ENCODE peak calls at places on chromosomes 1 and 21, in ten cellular contexts. E, L, Z, W, Q, D, T, N, S and Y are unnamed samples.

GRCh38 chr1:48697066-48697707 is 79.5 kb downstream of the BEND5 start:
- DNase-seq in E (peak; percentile 79), L (peak; percentile 37), Z (peak; percentile 46), W (peak; percentile 75), Q (peak; percentile 95), D (peak; percentile 29), T (peak; percentile 50), N (no peak), S (peak; percentile 69), Y (no peak)

GRCh38 chr1:55213885-55214213 is 1.3 kb downstream of the USP24 start:
- DNase-seq in E (no peak), L (no peak), Z (peak; percentile 26), W (no peak), Q (no peak), D (no peak), T (peak; percentile 6), N (no peak), S (no peak), Y (no peak)

GRCh38 chr1:6148497-6149241 is 31.5 kb downstream of the CHD5 start:
- DNase-seq in E (peak; percentile 58), L (no peak), Z (peak; percentile 49), W (peak; percentile 79), Q (peak; percentile 97), D (no peak), T (peak; percentile 84), N (peak; percentile 47), S (peak; percentile 76), Y (no peak)

GRCh38 chr1:235434001-235434400 is 66.8 kb downstream of the TBCE start:
- DNase-seq in E (no peak), L (no peak), Z (no peak), W (no peak), Q (peak; percentile 64), D (no peak), T (no peak), N (no peak), S (no peak), Y (no peak)

GRCh38 chr21:38766987-38767722 is 38.6 kb upstream of the ETS2 start:
- DNase-seq in E (no peak), L (no peak), Z (no peak), W (peak; percentile 69), Q (no peak), D (no peak), T (no peak), N (peak; percentile 80), S (no peak), Y (no peak)

GRCh38 chr1:156844638-156845037 is 14.3 kb downstream of the INSRR start:
- DNase-seq in E (no peak), L (no peak), Z (no peak), W (no peak), Q (no peak), D (no peak), T (no peak), N (no peak), S (no peak), Y (no peak)

GRCh38 chr21:36542312-36543101 is 62.6 kb upstream of the CLDN14 start:
- DNase-seq in E (no peak), L (no peak), Z (no peak), W (no peak), Q (peak; percentile 81), D (no peak), T (no peak), N (no peak), S (no peak), Y (no peak)

GRCh38 chr1:173424786-173425407 is 52.2 kb upstream of the PRDX6 start:
- DNase-seq in E (no peak), L (no peak), Z (peak; percentile 46), W (no peak), Q (no peak), D (no peak), T (no peak), N (no peak), S (no peak), Y (no peak)

GRCh38 chr1:112298558-112298957 is 97.5 kb upstream of the CTTNBP2NL start:
- DNase-seq in E (peak; percentile 41), L (peak; percentile 39), Z (peak; percentile 68), W (peak; percentile 70), Q (peak; percentile 93), D (no peak), T (peak; percentile 69), N (peak; percentile 2), S (peak; percentile 72), Y (no peak)

GRCh38 chr21:45421846-45422775 is 17.1 kb downstream of the COL18A1 start:
- DNase-seq in E (no peak), L (no peak), Z (no peak), W (peak; percentile 54), Q (peak; percentile 41), D (no peak), T (no peak), N (no peak), S (no peak), Y (no peak)

GRCh38 chr1:217133958-217134856 is 411.0 kb upstream of the ESRRG start:
- DNase-seq in E (no peak), L (no peak), Z (peak; percentile 24), W (no peak), Q (peak; percentile 70), D (no peak), T (no peak), N (no peak), S (no peak), Y (no peak)

GRCh38 chr21:17003763-17004373 is 509.0 kb upstream of the CXADR start:
- DNase-seq in E (no peak), L (peak; percentile 50), Z (peak; percentile 42), W (no peak), Q (no peak), D (no peak), T (no peak), N (no peak), S (no peak), Y (no peak)

GRCh38 chr1:98046031-98046641 is 125.3 kb upstream of the DPYD start:
- DNase-seq in E (peak; percentile 16), L (peak; percentile 38), Z (peak; percentile 85), W (no peak), Q (peak; percentile 76), D (no peak), T (peak; percentile 71), N (no peak), S (peak; percentile 65), Y (no peak)

GRCh38 chr1:54152696-54153095 is at the start of gene CDCP2:
- DNase-seq in E (no peak), L (no peak), Z (no peak), W (no peak), Q (no peak), D (no peak), T (no peak), N (no peak), S (no peak), Y (no peak)

GRCh38 chr1:181386340-181386739 is 97.0 kb upstream of the CACNA1E start:
- DNase-seq in E (no peak), L (no peak), Z (no peak), W (no peak), Q (no peak), D (peak; percentile 9), T (no peak), N (no peak), S (no peak), Y (no peak)

GRCh38 chr1:172774561-172774960 is 115.7 kb downstream of the FASLG start:
- DNase-seq in E (no peak), L (no peak), Z (peak; percentile 29), W (no peak), Q (no peak), D (no peak), T (no peak), N (no peak), S (no peak), Y (no peak)

GRCh38 chr1:17201201-17202021 is 3.5 kb upstream of the PADI1 start:
- DNase-seq in E (no peak), L (no peak), Z (no peak), W (peak; percentile 33), Q (peak; percentile 51), D (no peak), T (no peak), N (peak; percentile 43), S (no peak), Y (peak; percentile 64)

GRCh38 chr1:155938220-155938627 is 3.2 kb upstream of the RXFP4 start:
- DNase-seq in E (peak; percentile 40), L (peak; percentile 52), Z (peak; percentile 72), W (no peak), Q (peak; percentile 73), D (peak; percentile 64), T (peak; percentile 44), N (peak; percentile 58), S (peak; percentile 84), Y (no peak)

DNA sequence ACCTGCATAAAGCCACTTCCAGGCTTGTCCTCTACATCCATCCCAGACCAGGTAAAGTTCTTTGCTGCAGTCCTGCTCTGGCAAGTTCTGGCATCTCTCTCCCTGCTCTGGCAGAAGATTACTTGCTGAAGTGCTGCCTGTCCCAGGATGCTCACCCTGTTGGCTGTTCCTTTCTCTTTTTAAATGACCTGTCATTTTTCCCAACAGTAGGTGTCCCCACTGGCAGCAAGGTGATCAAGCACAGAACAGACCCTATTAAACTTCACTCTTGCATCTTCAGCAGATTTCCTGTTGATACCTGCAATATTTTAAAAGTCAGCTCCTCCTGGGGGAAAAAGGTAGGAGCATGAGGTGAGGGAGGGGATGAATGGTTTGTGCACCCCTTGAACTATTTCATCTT is 332.6 kb downstream of the PBX1 start:
- DNase-seq in E (no peak), L (no peak), Z (no peak), W (no peak), Q (peak; percentile 59), D (no peak), T (no peak), N (no peak), S (no peak), Y (no peak)
- H3K4me1 ChIP-seq in E (no peaks in the 10 kb centered on the region), L (no peaks in the 10 kb centered on the region), Z (no peaks in the 10 kb centered on the region), W (no peaks in the 10 kb centered on the region), Q (no peaks in the 10 kb centered on the region), D (peaks cover 5% of the 10 kb centered on the region), T (no peaks in the 10 kb centered on the region), N (no peaks in the 10 kb centered on the region), S (no peaks in the 10 kb centered on the region), Y (no peaks in the 10 kb centered on the region)

GRCh38 chr1:167541013-167541412 is 12.5 kb downstream of the CREG1 start:
- DNase-seq in E (no peak), L (no peak), Z (peak; percentile 31), W (no peak), Q (no peak), D (no peak), T (no peak), N (no peak), S (no peak), Y (no peak)
- H3K4me1 ChIP-seq in E (no peaks in the 10 kb centered on the region), L (no peaks in the 10 kb centered on the region), Z (no peaks in the 10 kb centered on the region), W (peaks cover 4% of the 10 kb centered on the region), Q (peaks cover 3% of the 10 kb centered on the region), D (no peaks in the 10 kb centered on the region), T (no peaks in the 10 kb centered on the region), N (peaks cover 6% of the 10 kb centered on the region), S (peaks cover 10% of the 10 kb centered on the region), Y (peaks cover 8% of the 10 kb centered on the region)

DNA sequence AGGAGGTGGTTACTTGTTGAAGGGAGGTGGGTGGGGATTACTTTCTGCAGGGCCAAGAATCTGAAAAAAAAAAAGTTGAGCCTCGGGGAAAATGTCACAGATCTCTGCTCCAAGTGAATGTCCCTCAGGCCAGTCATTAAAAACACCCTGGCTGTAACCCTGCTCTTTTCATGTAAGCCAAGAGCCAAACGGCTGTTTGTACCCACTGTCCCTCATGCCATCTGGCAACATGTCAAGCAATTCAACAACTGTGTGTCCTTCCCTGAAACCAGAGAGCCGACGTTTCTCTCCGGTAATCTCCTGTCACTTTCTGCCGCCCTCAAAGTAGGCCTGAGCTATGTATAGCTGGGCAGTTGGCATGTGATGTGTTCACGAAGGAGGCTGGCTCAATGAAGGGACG is 14.7 kb downstream of the CASQ2 start:
- DNase-seq in E (no peak), L (no peak), Z (no peak), W (no peak), Q (no peak), D (peak; percentile 82), T (no peak), N (no peak), S (no peak), Y (no peak)
- H3K4me1 ChIP-seq in E (no peaks in the 10 kb centered on the region), L (peaks cover under 1% of the 10 kb centered on the region), Z (no peaks in the 10 kb centered on the region), W (no peaks in the 10 kb centered on the region), Q (no peaks in the 10 kb centered on the region), D (peaks cover 84% of the 10 kb centered on the region), T (no peaks in the 10 kb centered on the region), N (no peaks in the 10 kb centered on the region), S (no peaks in the 10 kb centered on the region), Y (peaks cover 19% of the 10 kb centered on the region)

GRCh38 chr1:12149791-12150175 is 17.0 kb upstream of the TNFRSF1B start:
- DNase-seq in E (no peak), L (no peak), Z (no peak), W (no peak), Q (no peak), D (no peak), T (no peak), N (no peak), S (no peak), Y (no peak)
- H3K4me1 ChIP-seq in E (no peaks in the 10 kb centered on the region), L (peaks cover 21% of the 10 kb centered on the region), Z (peaks cover 18% of the 10 kb centered on the region), W (peaks cover 66% of the 10 kb centered on the region), Q (no peaks in the 10 kb centered on the region), D (peaks cover 73% of the 10 kb centered on the region), T (no peaks in the 10 kb centered on the region), N (peaks cover 96% of the 10 kb centered on the region), S (no peaks in the 10 kb centered on the region), Y (peaks cover 21% of the 10 kb centered on the region)